ENCODE peak calls at places on chromosomes 16 and 17, in four cellular contexts. A, Q, M and P are unnamed samples.

GRCh38 chr17:71117461-71117860 is 948.1 kb downstream of the KCNJ2 start:
- DNase-seq in A (no peak), Q (no peak), M (no peak), P (no peak)

GRCh38 chr16:346587-346986 is 5.9 kb downstream of the AXIN1 start:
- DNase-seq in A (no peak), Q (no peak), M (no peak), P (no peak)

GRCh38 chr16:11224096-11224893 is 31.7 kb downstream of the SOCS1 start:
- DNase-seq in A (peak), Q (peak), M (peak), P (no peak)

GRCh38 chr16:85417156-85417860 is 195.8 kb upstream of the GSE1 start:
- DNase-seq in A (no peak), Q (peak), M (no peak), P (no peak)

GRCh38 chr17:72467841-72468653 is 347.2 kb downstream of the SOX9 start:
- DNase-seq in A (no peak), Q (no peak), M (no peak), P (peak)

GRCh38 chr17:30304778-30305177 is 13.0 kb upstream of the BLMH start:
- DNase-seq in A (no peak), Q (no peak), M (no peak), P (no peak)

GRCh38 chr16:24980077-24980793 is 34.9 kb downstream of the ARHGAP17 start:
- DNase-seq in A (peak), Q (peak), M (no peak), P (no peak)

GRCh38 chr16:17831330-17831729 is 360.6 kb upstream of the XYLT1 start:
- DNase-seq in A (no peak), Q (no peak), M (no peak), P (no peak)

GRCh38 chr16:55717326-55717725 is 61.5 kb downstream of the SLC6A2 start:
- DNase-seq in A (no peak), Q (no peak), M (no peak), P (no peak)

GRCh38 chr17:6786618-6787017 is 10.6 kb downstream of the FBXO39 start:
- DNase-seq in A (no peak), Q (no peak), M (no peak), P (peak)

GRCh38 chr17:66301864-66302741 is at the start of gene PRKCA:
- DNase-seq in A (peak), Q (peak), M (no peak), P (peak)

GRCh38 chr16:15972046-15972868 is 22.8 kb downstream of the ABCC1 start:
- DNase-seq in A (no peak), Q (no peak), M (no peak), P (no peak)

GRCh38 chr16:57347858-57348257 is 10.7 kb upstream of the CCL22 start:
- DNase-seq in A (no peak), Q (no peak), M (no peak), P (no peak)

GRCh38 chr16:54403580-54403979 is 117.0 kb upstream of the IRX3 start:
- DNase-seq in A (no peak), Q (no peak), M (no peak), P (no peak)

GRCh38 chr16:3188925-3189825 is 1.2 kb downstream of the OR1F1 start:
- DNase-seq in A (peak), Q (peak), M (no peak), P (peak)

GRCh38 chr17:45143767-45144198 is 4.5 kb upstream of the HEXIM1 start:
- DNase-seq in A (no peak), Q (peak), M (no peak), P (no peak)

GRCh38 chr17:82697808-82698064 is 762 bp downstream of the RAB40B start:
- DNase-seq in A (no peak), Q (no peak), M (no peak), P (no peak)

GRCh38 chr17:82698065-82698973 is at the start of gene RAB40B:
- DNase-seq in A (peak), Q (peak), M (peak), P (peak)

GRCh38 chr17:82696916-82697807 is 1.3 kb downstream of the RAB40B start:
- DNase-seq in A (peak), Q (peak), M (no peak), P (no peak)

GRCh38 chr17:82699551-82699950 is 1.1 kb upstream of the RAB40B start:
- DNase-seq in A (no peak), Q (no peak), M (no peak), P (no peak)

DNA sequence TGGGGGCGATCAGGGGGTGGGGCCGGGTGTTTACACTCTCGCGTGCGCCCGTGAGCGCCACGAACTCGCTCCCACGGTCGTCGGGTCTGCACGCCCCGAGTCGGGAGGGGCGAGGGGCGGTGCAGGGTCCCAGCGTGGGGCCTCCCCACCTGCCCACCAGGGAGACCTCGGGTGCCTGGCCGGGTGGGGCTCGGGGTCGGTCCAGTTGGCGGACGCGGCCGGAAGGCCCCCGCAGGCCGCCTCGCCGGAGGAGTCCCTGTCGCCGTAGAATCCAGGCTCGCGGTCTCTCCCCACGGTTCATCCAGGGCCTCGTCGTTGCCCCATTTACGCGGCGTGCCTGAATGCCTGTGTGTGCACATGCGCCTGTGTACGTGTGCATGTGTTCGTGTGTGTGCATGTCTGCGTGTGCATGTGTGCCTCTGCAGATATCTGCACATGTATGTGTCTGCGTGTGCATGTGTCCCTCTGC is 510 bp upstream of the RAB40B start:
- DNase-seq in A (no peak), Q (peak), M (no peak), P (no peak)
- TF ChIP-seq CTCF in A (no peak), Q (no peak), M (no peak), P (no peak)

GRCh38 chr17:12977008-12977751 is 40.6 kb downstream of the ELAC2 start:
- DNase-seq in A (no peak), Q (no peak), M (no peak), P (peak)
- TF ChIP-seq CTCF in A (no peak), Q (no peak), M (no peak), P (no peak)

GRCh38 chr17:11882716-11883115 is 114.6 kb downstream of the ZNF18 start:
- DNase-seq in A (no peak), Q (no peak), M (no peak), P (no peak)

GRCh38 chr17:11874756-11875155 is 122.5 kb downstream of the ZNF18 start:
- DNase-seq in A (no peak), Q (no peak), M (no peak), P (no peak)

GRCh38 chr17:11885051-11885450 is 112.2 kb downstream of the ZNF18 start:
- DNase-seq in A (no peak), Q (no peak), M (no peak), P (no peak)

GRCh38 chr17:11880714-11881113 is 116.6 kb downstream of the ZNF18 start:
- DNase-seq in A (no peak), Q (no peak), M (no peak), P (peak)
- TF ChIP-seq CTCF in A (no peak), Q (no peak), M (no peak), P (peak)

GRCh38 chr16:4273858-4274291 is 1.1 kb upstream of the TFAP4 start:
- DNase-seq in A (peak), Q (peak), M (no peak), P (peak)
- TF ChIP-seq CTCF in A (no peak), Q (peak), M (no peak), P (peak)

DNA sequence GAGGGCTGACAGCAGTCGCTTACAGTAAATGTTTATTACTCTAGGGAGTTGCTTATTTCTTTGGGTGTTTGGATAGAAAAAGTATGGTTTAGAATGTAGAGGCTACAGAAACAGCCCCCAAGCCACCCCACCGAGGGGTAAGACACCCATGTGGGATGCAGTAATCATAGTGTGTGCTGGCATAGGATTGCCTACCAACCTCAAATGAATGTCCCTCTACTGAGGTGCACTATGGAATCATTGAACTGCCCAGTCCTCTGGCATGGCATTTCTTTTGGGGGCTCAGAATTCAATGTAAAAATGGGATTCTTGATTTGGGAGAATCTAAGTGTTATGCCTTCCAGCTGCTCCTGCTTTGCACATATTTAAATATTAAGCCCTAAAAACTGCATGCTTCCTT is 46.8 kb downstream of the ZNF267 start:
- DNase-seq in A (no peak), Q (no peak), M (no peak), P (no peak)
- TF ChIP-seq CTCF in A (no peak), Q (no peak), M (no peak), P (no peak)

DNA sequence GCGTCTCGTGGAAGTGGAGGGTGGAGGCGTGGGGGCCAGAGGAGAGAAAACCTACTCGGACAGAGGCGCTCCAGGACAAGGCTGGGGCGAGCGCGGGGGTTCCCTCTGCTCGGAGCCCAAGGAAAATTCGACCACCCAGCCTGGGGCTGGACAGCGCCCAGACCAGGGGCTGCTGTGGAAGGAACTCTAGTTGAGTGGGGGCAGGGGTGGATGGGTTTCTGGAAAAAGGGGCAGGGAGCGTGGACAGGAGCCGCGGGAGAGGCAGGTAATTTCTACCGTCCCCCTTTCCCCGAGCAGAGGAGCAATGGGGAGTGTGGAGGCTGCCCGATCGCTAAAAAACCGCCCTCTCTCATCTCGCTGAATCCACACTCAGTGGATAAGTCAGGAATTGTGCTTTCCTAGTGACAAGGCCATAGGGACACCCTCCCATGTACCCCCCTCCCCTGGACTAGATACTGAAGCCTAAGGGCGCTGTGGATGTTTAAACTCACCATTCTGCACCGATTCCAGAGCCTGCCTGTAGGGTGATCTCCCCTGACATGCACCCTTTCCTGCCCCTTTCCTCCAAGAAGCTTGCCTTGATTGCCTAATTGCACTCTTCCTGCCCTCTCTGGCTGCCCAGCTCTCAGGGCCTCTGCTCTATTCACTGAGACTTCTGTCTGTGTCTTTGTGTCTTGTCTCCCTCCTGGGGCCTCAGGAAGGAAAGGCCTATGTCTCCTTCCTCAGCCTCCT is 90.7 kb upstream of the TMEM97 start:
- DNase-seq in A (no peak), Q (no peak), M (no peak), P (no peak)
- TF ChIP-seq CTCF in A (no peak), Q (peak), M (no peak), P (peak)

GRCh38 chr16:89005201-89006035 is 28.4 kb upstream of the CBFA2T3 start:
- DNase-seq in A (no peak), Q (no peak), M (no peak), P (no peak)
- TF ChIP-seq CTCF in A (no peak), Q (no peak), M (no peak), P (no peak)

DNA sequence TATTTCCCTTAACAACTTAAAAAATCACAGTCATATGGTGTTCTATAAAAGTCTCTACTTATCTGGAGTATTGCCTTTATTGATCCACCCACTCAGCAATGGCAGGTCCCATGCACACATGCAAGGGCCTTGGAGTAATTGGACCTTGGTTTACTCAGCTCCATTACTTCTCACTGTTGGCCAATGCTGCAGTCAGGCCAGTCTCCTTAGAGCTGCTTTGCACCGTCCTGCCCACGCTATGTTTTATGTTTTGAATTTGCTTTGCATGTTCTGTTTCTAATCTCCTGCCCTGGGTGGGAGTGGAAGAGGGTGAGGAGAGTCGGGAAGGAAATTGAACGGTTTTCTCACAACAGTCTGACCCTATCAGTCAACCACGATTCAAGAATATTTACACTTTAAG is 23.6 kb downstream of the ARHGAP44 start:
- DNase-seq in A (no peak), Q (no peak), M (no peak), P (no peak)
- TF ChIP-seq CTCF in A (no peak), Q (no peak), M (no peak), P (no peak)